ENCODE peak calls at places on chromosomes 3 and 15, in six cellular contexts. X, Y, V, N, K and D are unnamed samples.

GRCh38 chr3:139770577-139770976 is 92.8 kb upstream of the NMNAT3 start:
- DNase-seq in X (no peak), Y (no peak), V (no peak), N (no peak), K (no peak), D (no peak)

GRCh38 chr3:185846041-185846440 is 21.2 kb upstream of the IGF2BP2 start:
- DNase-seq in X (no peak), Y (no peak), V (no peak), N (no peak), K (no peak), D (no peak)

GRCh38 chr15:38945551-38946298 is 381.1 kb upstream of the RASGRP1 start:
- DNase-seq in X (no peak), Y (no peak), V (no peak), N (no peak), K (no peak), D (no peak)

GRCh38 chr15:40029979-40030893 is 8.7 kb downstream of the SRP14 start:
- DNase-seq in X (no peak), Y (no peak), V (peak), N (no peak), K (no peak), D (no peak)

GRCh38 chr15:93362821-93363220 is 273.8 kb upstream of the RGMA start:
- DNase-seq in X (no peak), Y (no peak), V (peak), N (no peak), K (no peak), D (no peak)

GRCh38 chr3:52194541-52195296 is 3.2 kb upstream of the ALAS1 start:
- DNase-seq in X (no peak), Y (no peak), V (no peak), N (no peak), K (no peak), D (no peak)

GRCh38 chr3:183193762-183194701 is 31.5 kb upstream of the LAMP3 start:
- DNase-seq in X (no peak), Y (no peak), V (no peak), N (no peak), K (no peak), D (no peak)

GRCh38 chr3:16468114-16469098 is 45.1 kb downstream of the RFTN1 start:
- DNase-seq in X (no peak), Y (no peak), V (no peak), N (no peak), K (no peak), D (no peak)

GRCh38 chr3:170792511-170792910 is 77.5 kb downstream of the RPL22L1 start:
- DNase-seq in X (no peak), Y (no peak), V (no peak), N (no peak), K (no peak), D (peak)

GRCh38 chr3:110343945-110344344 is 727.7 kb upstream of the NECTIN3 start:
- DNase-seq in X (no peak), Y (no peak), V (no peak), N (peak), K (no peak), D (no peak)

GRCh38 chr3:184354121-184354728 is 7.2 kb downstream of the CLCN2 start:
- DNase-seq in X (no peak), Y (peak), V (peak), N (peak), K (peak), D (no peak)

GRCh38 chr3:43260412-43260811 is 25.9 kb upstream of the SNRK start:
- DNase-seq in X (no peak), Y (no peak), V (no peak), N (no peak), K (no peak), D (no peak)

GRCh38 chr3:71269896-71270295 is 313.6 kb downstream of the FOXP1 start:
- DNase-seq in X (no peak), Y (no peak), V (no peak), N (no peak), K (no peak), D (no peak)

GRCh38 chr3:107032111-107032510 is 345.1 kb upstream of the CCDC54 start:
- DNase-seq in X (no peak), Y (no peak), V (no peak), N (no peak), K (no peak), D (no peak)

GRCh38 chr15:85407421-85408269 is 27.2 kb downstream of the AKAP13 start:
- DNase-seq in X (no peak), Y (peak), V (no peak), N (peak), K (no peak), D (peak)

GRCh38 chr3:114453296-114453888 is 159.6 kb downstream of the TIGIT start:
- DNase-seq in X (no peak), Y (no peak), V (no peak), N (no peak), K (no peak), D (no peak)

GRCh38 chr3:36866358-36866757 is 78.5 kb downstream of the TRANK1 start:
- DNase-seq in X (no peak), Y (no peak), V (no peak), N (no peak), K (no peak), D (no peak)

GRCh38 chr3:169668081-169668956 is 4.8 kb upstream of the MECOM start:
- DNase-seq in X (no peak), Y (no peak), V (peak), N (no peak), K (no peak), D (no peak)

GRCh38 chr3:41169038-41169437 is 30.3 kb upstream of the CTNNB1 start:
- DNase-seq in X (no peak), Y (no peak), V (no peak), N (no peak), K (no peak), D (no peak)

GRCh38 chr15:66795851-66796250 is 93.8 kb downstream of the SMAD6 start:
- DNase-seq in X (no peak), Y (no peak), V (no peak), N (no peak), K (no peak), D (no peak)

GRCh38 chr3:169348981-169349942 is 314.2 kb downstream of the MECOM start:
- DNase-seq in X (no peak), Y (no peak), V (no peak), N (no peak), K (no peak), D (no peak)

GRCh38 chr3:178705925-178706324 is 169.7 kb downstream of the KCNMB2 start:
- DNase-seq in X (no peak), Y (no peak), V (no peak), N (no peak), K (no peak), D (peak)